ENCODE peak calls at places on chromosomes 12 and 14, in five cellular contexts. One of them, this sample, is unnamed.

GRCh38 chr14:63220526-63220925 is 16.3 kb downstream of the RHOJ start:
- DNase-seq in GM12878: no peak
- DNase-seq in SK-N-SH: no peak
- DNase-seq in HepG2: no peak
- DNase-seq in GM12892: no peak
- DNase-seq in this sample: no peak

GRCh38 chr12:105920161-105920684 is 218.5 kb downstream of the NUAK1 start:
- DNase-seq in GM12878: no peak
- DNase-seq in SK-N-SH: peak; percentile 48
- DNase-seq in HepG2: no peak
- DNase-seq in GM12892: no peak
- DNase-seq in this sample: no peak

GRCh38 chr12:45446013-45446412 is 230.1 kb downstream of the ANO6 start:
- DNase-seq in GM12878: no peak
- DNase-seq in SK-N-SH: no peak
- DNase-seq in HepG2: no peak
- DNase-seq in GM12892: no peak
- DNase-seq in this sample: no peak

GRCh38 chr12:117367006-117367638 is 5.7 kb upstream of the NOS1 start:
- DNase-seq in GM12878: peak; percentile 12
- DNase-seq in SK-N-SH: peak; percentile 76
- DNase-seq in HepG2: peak; percentile 63
- DNase-seq in GM12892: peak; percentile 50
- DNase-seq in this sample: peak; percentile 54

GRCh38 chr12:107998863-107999262 is 130.2 kb upstream of the WSCD2 start:
- DNase-seq in GM12878: no peak
- DNase-seq in SK-N-SH: no peak
- DNase-seq in HepG2: no peak
- DNase-seq in GM12892: no peak
- DNase-seq in this sample: no peak

GRCh38 chr14:97180304-97181200 is 383.4 kb downstream of the VRK1 start:
- DNase-seq in GM12878: no peak
- DNase-seq in SK-N-SH: no peak
- DNase-seq in HepG2: peak; percentile 25
- DNase-seq in GM12892: no peak
- DNase-seq in this sample: no peak

GRCh38 chr14:36676236-36676635 is 14.6 kb downstream of the PAX9 start:
- DNase-seq in GM12878: no peak
- DNase-seq in SK-N-SH: no peak
- DNase-seq in HepG2: no peak
- DNase-seq in GM12892: no peak
- DNase-seq in this sample: no peak

GRCh38 chr14:39266589-39266870 is 32.8 kb downstream of the MIA2 start:
- DNase-seq in GM12878: no peak
- DNase-seq in SK-N-SH: no peak
- DNase-seq in HepG2: peak; percentile 96
- DNase-seq in GM12892: no peak
- DNase-seq in this sample: no peak

GRCh38 chr12:40033260-40033649 is 72.6 kb downstream of the SLC2A13 start:
- DNase-seq in GM12878: no peak
- DNase-seq in SK-N-SH: no peak
- DNase-seq in HepG2: no peak
- DNase-seq in GM12892: no peak
- DNase-seq in this sample: no peak

GRCh38 chr12:39958377-39958776 is 147.5 kb downstream of the SLC2A13 start:
- DNase-seq in GM12878: no peak
- DNase-seq in SK-N-SH: no peak
- DNase-seq in HepG2: peak; percentile 9
- DNase-seq in GM12892: no peak
- DNase-seq in this sample: no peak

GRCh38 chr12:15004401-15004800 is 31.6 kb downstream of the PDE6H start:
- DNase-seq in GM12878: no peak
- DNase-seq in SK-N-SH: no peak
- DNase-seq in HepG2: no peak
- DNase-seq in GM12892: no peak
- DNase-seq in this sample: no peak

GRCh38 chr14:56119221-56119967 is 1.2 kb downstream of the PELI2 start:
- DNase-seq in GM12878: no peak
- DNase-seq in SK-N-SH: peak; percentile 50
- DNase-seq in HepG2: no peak
- DNase-seq in GM12892: peak; percentile 8
- DNase-seq in this sample: peak; percentile 15

GRCh38 chr12:29309320-29309902 is 71.6 kb downstream of the ERGIC2 start:
- DNase-seq in GM12878: no peak
- DNase-seq in SK-N-SH: no peak
- DNase-seq in HepG2: no peak
- DNase-seq in GM12892: no peak
- DNase-seq in this sample: no peak

GRCh38 chr12:6468283-6468575 is 2.2 kb downstream of the VAMP1 start:
- DNase-seq in GM12878: no peak
- DNase-seq in SK-N-SH: no peak
- DNase-seq in HepG2: peak; percentile 43
- DNase-seq in GM12892: no peak
- DNase-seq in this sample: no peak

GRCh38 chr14:53954551-53955233 is 1.9 kb downstream of the BMP4 start:
- DNase-seq in GM12878: no peak
- DNase-seq in SK-N-SH: no peak
- DNase-seq in HepG2: no peak
- DNase-seq in GM12892: no peak
- DNase-seq in this sample: no peak

GRCh38 chr12:112243255-112243965 is 118.0 kb downstream of the TRAFD1 start:
- DNase-seq in GM12878: no peak
- DNase-seq in SK-N-SH: no peak
- DNase-seq in HepG2: no peak
- DNase-seq in GM12892: no peak
- DNase-seq in this sample: no peak

GRCh38 chr14:51283402-51283825 is 43.4 kb downstream of the TMX1 start:
- DNase-seq in GM12878: no peak
- DNase-seq in SK-N-SH: peak; percentile 68
- DNase-seq in HepG2: peak; percentile 74
- DNase-seq in GM12892: no peak
- DNase-seq in this sample: no peak

GRCh38 chr14:71593966-71594365 is 338.3 kb upstream of the RGS6 start:
- DNase-seq in GM12878: no peak
- DNase-seq in SK-N-SH: no peak
- DNase-seq in HepG2: no peak
- DNase-seq in GM12892: no peak
- DNase-seq in this sample: no peak

GRCh38 chr12:21910642-21911041 is 30.6 kb downstream of the ABCC9 start:
- DNase-seq in GM12878: no peak
- DNase-seq in SK-N-SH: no peak
- DNase-seq in HepG2: no peak
- DNase-seq in GM12892: no peak
- DNase-seq in this sample: no peak

GRCh38 chr12:21912318-21912717 is 28.9 kb downstream of the ABCC9 start:
- DNase-seq in GM12878: no peak
- DNase-seq in SK-N-SH: no peak
- DNase-seq in HepG2: no peak
- DNase-seq in GM12892: no peak
- DNase-seq in this sample: no peak

GRCh38 chr12:21911832-21912231 is 29.4 kb downstream of the ABCC9 start:
- DNase-seq in GM12878: no peak
- DNase-seq in SK-N-SH: no peak
- DNase-seq in HepG2: no peak
- DNase-seq in GM12892: no peak
- DNase-seq in this sample: no peak

GRCh38 chr12:21906919-21907642 is 34.1 kb downstream of the ABCC9 start:
- DNase-seq in GM12878: no peak
- DNase-seq in SK-N-SH: no peak
- DNase-seq in HepG2: no peak
- DNase-seq in GM12892: no peak
- DNase-seq in this sample: no peak
- TF ChIP-seq TAF1 in GM12878: no peak
- TF ChIP-seq TAF1 in SK-N-SH: no peak
- TF ChIP-seq TAF1 in HepG2: no peak
- TF ChIP-seq TAF1 in GM12892: no peak
- TF ChIP-seq TAF1 in this sample: no peak

DNA sequence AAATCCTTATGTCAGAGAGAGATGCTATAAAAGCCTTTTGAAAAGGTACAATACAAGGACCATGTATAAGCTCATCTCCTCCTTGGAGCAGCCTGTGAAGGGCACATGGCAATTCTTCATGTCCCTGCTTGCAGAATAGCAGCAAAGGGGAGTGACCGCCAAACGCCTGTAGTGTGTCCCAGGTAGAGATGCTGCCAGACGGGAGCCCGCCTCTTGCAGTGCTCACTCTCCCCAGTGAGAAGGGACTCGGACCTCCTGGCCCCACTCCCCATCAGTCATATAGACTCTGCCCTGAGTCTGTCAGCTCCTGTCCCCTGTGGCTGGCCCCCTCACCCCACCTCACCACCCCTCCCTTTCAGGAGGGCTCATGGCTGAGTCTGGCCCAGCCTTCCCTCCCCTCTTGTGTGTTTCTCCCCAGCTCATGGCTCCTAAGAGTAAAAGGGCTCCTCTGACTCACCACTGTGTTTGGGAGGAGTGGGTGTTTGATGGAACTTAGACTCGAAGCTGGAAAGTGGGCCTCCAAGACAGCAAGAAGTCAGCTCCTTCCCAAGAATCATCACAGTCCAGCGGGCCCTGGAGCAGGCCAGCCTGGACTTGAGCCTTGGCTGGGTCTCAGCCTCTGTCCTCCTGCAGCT is 41.0 kb downstream of the DEGS2 start:
- DNase-seq in GM12878: no peak
- DNase-seq in SK-N-SH: no peak
- DNase-seq in HepG2: no peak
- DNase-seq in GM12892: no peak
- DNase-seq in this sample: no peak
- TF ChIP-seq TAF1 in GM12878: no peak
- TF ChIP-seq TAF1 in SK-N-SH: no peak
- TF ChIP-seq TAF1 in HepG2: no peak
- TF ChIP-seq TAF1 in GM12892: no peak
- TF ChIP-seq TAF1 in this sample: no peak

GRCh38 chr14:35122696-35123387 is 490 bp downstream of the PRORP start:
- DNase-seq in GM12878: no peak
- DNase-seq in SK-N-SH: peak; percentile 10
- DNase-seq in HepG2: peak; percentile 69
- DNase-seq in GM12892: no peak
- DNase-seq in this sample: no peak
- TF ChIP-seq TAF1 in GM12878: no peak
- TF ChIP-seq TAF1 in SK-N-SH: no peak
- TF ChIP-seq TAF1 in HepG2: peak; percentile 16
- TF ChIP-seq TAF1 in GM12892: no peak
- TF ChIP-seq TAF1 in this sample: no peak

DNA sequence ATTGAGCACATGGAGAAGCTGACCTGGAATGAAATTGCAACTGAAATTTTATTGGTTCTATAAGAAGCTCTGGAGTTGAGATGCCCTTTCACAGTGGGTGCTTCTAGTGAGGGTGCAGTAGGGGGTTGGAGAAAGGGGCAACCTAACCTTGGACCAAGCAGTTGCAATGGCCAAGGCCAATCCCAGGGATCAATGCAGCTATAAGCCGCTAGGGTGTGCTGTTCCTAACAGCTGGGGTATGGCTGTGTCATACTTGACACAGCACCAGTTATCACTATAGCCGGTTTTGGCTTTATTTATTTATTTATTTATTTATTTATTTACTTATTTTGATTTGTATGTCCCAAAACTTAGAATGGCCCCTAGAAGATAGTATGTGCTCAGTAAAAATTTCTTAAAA is 505.9 kb downstream of the FLRT2 start:
- DNase-seq in GM12878: no peak
- DNase-seq in SK-N-SH: peak; percentile 19
- DNase-seq in HepG2: peak; percentile 13
- DNase-seq in GM12892: no peak
- DNase-seq in this sample: peak; percentile 0
- TF ChIP-seq TAF1 in GM12878: no peak
- TF ChIP-seq TAF1 in SK-N-SH: no peak
- TF ChIP-seq TAF1 in HepG2: no peak
- TF ChIP-seq TAF1 in GM12892: no peak
- TF ChIP-seq TAF1 in this sample: no peak

GRCh38 chr12:109131522-109132050 is 15.2 kb downstream of the ACACB start:
- DNase-seq in GM12878: no peak
- DNase-seq in SK-N-SH: no peak
- DNase-seq in HepG2: no peak
- DNase-seq in GM12892: no peak
- DNase-seq in this sample: no peak
- TF ChIP-seq TAF1 in GM12878: no peak
- TF ChIP-seq TAF1 in SK-N-SH: no peak
- TF ChIP-seq TAF1 in HepG2: no peak
- TF ChIP-seq TAF1 in GM12892: no peak
- TF ChIP-seq TAF1 in this sample: no peak

DNA sequence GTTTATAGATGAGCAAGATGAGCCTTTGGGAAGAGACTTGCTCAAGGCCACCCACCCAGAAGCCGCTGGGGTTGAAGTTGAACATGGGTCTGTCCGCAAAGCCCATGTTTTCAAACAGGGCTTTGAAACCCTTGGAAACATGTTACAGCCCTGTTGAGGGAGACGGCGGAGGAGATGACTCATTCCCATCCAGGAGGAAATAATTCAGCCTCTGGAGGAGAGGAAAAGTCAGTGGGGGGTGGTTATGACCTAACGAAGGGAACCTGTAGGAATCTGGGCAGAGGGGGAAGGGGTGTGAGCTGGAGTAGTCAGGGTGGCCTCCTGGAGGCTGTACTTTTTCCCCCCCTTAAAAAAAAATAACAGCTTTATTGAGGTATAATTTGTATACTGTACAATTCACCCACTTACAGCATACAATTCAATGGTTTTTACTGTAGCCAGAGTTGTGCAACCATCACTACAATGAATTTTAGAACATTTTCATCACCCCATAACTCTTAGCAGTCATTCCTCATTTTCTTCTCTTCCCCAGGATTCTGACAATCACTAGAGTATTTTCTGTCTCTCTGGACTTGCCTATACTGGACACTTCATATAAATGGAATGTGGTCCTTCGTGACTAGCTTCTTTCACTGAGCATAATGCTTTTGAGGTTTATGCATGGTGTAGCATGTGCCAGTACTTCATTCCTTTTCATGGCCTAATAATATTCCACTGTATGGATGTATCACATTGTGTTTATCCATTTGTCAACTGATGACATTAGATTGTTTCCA is 1.9 kb upstream of the RIN3 start:
- DNase-seq in GM12878: no peak
- DNase-seq in SK-N-SH: peak; percentile 33
- DNase-seq in HepG2: no peak
- DNase-seq in GM12892: no peak
- DNase-seq in this sample: no peak
- TF ChIP-seq TAF1 in GM12878: no peak
- TF ChIP-seq TAF1 in SK-N-SH: no peak
- TF ChIP-seq TAF1 in HepG2: no peak
- TF ChIP-seq TAF1 in GM12892: no peak
- TF ChIP-seq TAF1 in this sample: no peak

DNA sequence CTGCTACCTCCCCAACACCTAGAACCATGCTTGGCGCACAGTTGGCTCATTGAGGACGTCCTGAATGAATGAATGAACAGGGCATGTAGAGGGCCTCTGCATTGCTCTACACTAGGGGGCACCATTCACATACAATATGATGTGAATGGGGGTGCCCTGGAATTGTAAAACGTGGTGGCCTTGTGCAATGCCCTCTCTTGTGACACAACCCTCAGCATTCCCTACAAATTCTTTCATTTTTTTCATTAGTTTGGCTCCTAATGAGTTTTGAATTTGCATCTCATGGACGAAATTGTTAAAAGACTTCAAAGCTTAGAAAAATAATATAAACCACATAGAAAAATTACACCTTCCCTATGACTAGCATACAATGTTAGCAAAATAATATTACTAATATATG is 2.3 kb upstream of the DIO2 start:
- DNase-seq in GM12878: no peak
- DNase-seq in SK-N-SH: peak; percentile 25
- DNase-seq in HepG2: peak; percentile 47
- DNase-seq in GM12892: no peak
- DNase-seq in this sample: peak; percentile 10
- TF ChIP-seq TAF1 in GM12878: no peak
- TF ChIP-seq TAF1 in SK-N-SH: no peak
- TF ChIP-seq TAF1 in HepG2: no peak
- TF ChIP-seq TAF1 in GM12892: no peak
- TF ChIP-seq TAF1 in this sample: no peak